ENCODE peak calls at places on chromosomes 13 and 19, in four cellular contexts. B, Q, S and K are unnamed samples.

GRCh38 chr13:109840893-109841287 is 54.5 kb upstream of the IRS2 start:
- DNase-seq in Q (no peak), B (no peak), S (no peak), K (no peak)

GRCh38 chr13:95485518-95486144 is 66.9 kb upstream of the CLDN10 start:
- DNase-seq in B (no peak), S (no peak), Q (no peak), K (no peak)

GRCh38 chr19:31390721-31391120 is 41.5 kb upstream of the TSHZ3 start:
- DNase-seq in S (no peak), B (no peak), Q (no peak), K (no peak)

GRCh38 chr13:72839831-72840426 is 58.0 kb downstream of the PIBF1 start:
- DNase-seq in S (peak; percentile 39), B (peak; percentile 38), Q (no peak), K (peak; percentile 16)

GRCh38 chr13:21894091-21894490 is 223.2 kb downstream of the FGF9 start:
- DNase-seq in S (no peak), Q (no peak), B (no peak), K (no peak)

GRCh38 chr13:75194717-75195116 is 287.3 kb downstream of the TBC1D4 start:
- DNase-seq in Q (no peak), B (no peak), S (no peak), K (no peak)

GRCh38 chr19:32039446-32039845 is 306.0 kb upstream of the ZNF507 start:
- DNase-seq in S (no peak), Q (no peak), B (no peak), K (no peak)

GRCh38 chr19:18401580-18402112 is 4.2 kb upstream of the LRRC25 start:
- DNase-seq in B (no peak), S (peak; percentile 65), Q (peak; percentile 86), K (peak; percentile 71)

GRCh38 chr13:50627111-50627510 is 216.4 kb downstream of the DLEU7 start:
- DNase-seq in Q (no peak), S (no peak), B (no peak), K (no peak)

GRCh38 chr19:10270180-10270615 is 722 bp upstream of the ICAM1 start:
- DNase-seq in B (peak; percentile 83), S (peak; percentile 78), Q (peak; percentile 93), K (peak; percentile 93)

GRCh38 chr13:25860862-25861261 is 191.0 kb downstream of the SHISA2 start:
- DNase-seq in S (peak; percentile 79), Q (no peak), B (no peak), K (no peak)

GRCh38 chr13:93477238-93477637 is 250.6 kb downstream of the GPC6 start:
- DNase-seq in S (no peak), B (no peak), Q (no peak), K (no peak)

GRCh38 chr19:46603195-46603637 is 2.1 kb downstream of the CALM3 start:
- DNase-seq in S (no peak), Q (peak; percentile 39), B (no peak), K (no peak)

GRCh38 chr19:40809358-40810086 is 10.5 kb downstream of the EGLN2 start:
- DNase-seq in Q (no peak), S (no peak), B (no peak), K (no peak)

GRCh38 chr13:100650321-100650720 is 24.3 kb downstream of the TMTC4 start:
- DNase-seq in Q (no peak), B (no peak), S (no peak), K (no peak)

GRCh38 chr19:2602391-2603181 is 99.9 kb downstream of the GNG7 start:
- DNase-seq in B (peak; percentile 66), Q (peak; percentile 75), S (peak; percentile 89), K (no peak)

GRCh38 chr13:33078268-33078667 is 62.0 kb downstream of the KL start:
- DNase-seq in Q (no peak), S (no peak), B (no peak), K (no peak)

GRCh38 chr13:95317037-95317989 is 16.1 kb upstream of the ABCC4 start:
- DNase-seq in Q (no peak), B (no peak), S (peak; percentile 57), K (no peak)

GRCh38 chr13:42218576-42218975 is 53.4 kb upstream of the AKAP11 start:
- DNase-seq in S (no peak), B (no peak), Q (no peak), K (no peak)

GRCh38 chr13:80989241-80989640 is 648.3 kb upstream of the SPRY2 start:
- DNase-seq in B (no peak), S (no peak), Q (no peak), K (no peak)

GRCh38 chr13:95039415-95039814 is 261.8 kb downstream of the ABCC4 start:
- DNase-seq in S (peak; percentile 44), B (no peak), Q (no peak), K (no peak)

GRCh38 chr13:27952931-27953670 is 16.0 kb downstream of the CDX2 start:
- DNase-seq in S (no peak), Q (no peak), B (no peak), K (no peak)

GRCh38 chr19:4031420-4031819 is 23.9 kb downstream of the PIAS4 start:
- DNase-seq in S (no peak), Q (no peak), B (no peak), K (no peak)

GRCh38 chr13:104641309-104641708 is 1575.1 kb upstream of the SLC10A2 start:
- DNase-seq in Q (no peak), S (peak; percentile 70), B (no peak), K (no peak)

GRCh38 chr19:6126335-6126974 is 9.0 kb upstream of the ACSBG2 start:
- DNase-seq in Q (no peak), B (no peak), S (peak; percentile 81), K (peak; percentile 24)

GRCh38 chr13:55577847-55578210 is 1562.9 kb upstream of the PRR20A start:
- DNase-seq in S (no peak), B (no peak), Q (no peak), K (no peak)

GRCh38 chr13:112248909-112249592 is 127.1 kb upstream of the SPACA7 start:
- DNase-seq in B (peak; percentile 25), S (no peak), Q (no peak), K (no peak)

GRCh38 chr13:38566526-38566925 is 120.4 kb upstream of the FREM2 start:
- DNase-seq in B (no peak), Q (no peak), S (peak; percentile 18), K (no peak)

GRCh38 chr13:107234315-107234714 is 666.4 kb upstream of the ARGLU1 start:
- DNase-seq in B (no peak), Q (no peak), S (no peak), K (no peak)